ENCODE peak calls at places on chromosome 19, in ten cellular contexts. E is kidney epithelial cell, Q is Peyer's patch, W is mucosa of descending colon, R is IMR-90, A is HepG2, O is left lung, T is heart left ventricle, S is PC-9, Z is tibial nerve. G is an unnamed sample. For H3K36me3, the result is how much of the 10 kb centered on the place peaks cover.

GRCh38 chr19:40590464-40591265 is 10.5 kb upstream of the LTBP4 start:
- DNase-seq in E (no peak), Q (no peak), W (no peak), R (no peak), A (no peak), O (no peak), T (no peak), S (no peak), Z (no peak), G (no peak)

GRCh38 chr19:41123716-41124244 is 9.5 kb downstream of the CYP2F1 start:
- DNase-seq in E (no peak), Q (no peak), W (no peak), R (no peak), A (no peak), O (no peak), T (no peak), S (no peak), Z (no peak), G (no peak)

GRCh38 chr19:19642506-19643157 is 825 bp downstream of the GMIP start:
- DNase-seq in E (no peak), Q (no peak), W (no peak), R (no peak), A (no peak), O (no peak), T (no peak), S (no peak), Z (no peak), G (no peak)

GRCh38 chr19:39676004-39676403 is 20.3 kb downstream of the LGALS16 start:
- DNase-seq in E (no peak), Q (no peak), W (no peak), R (no peak), A (no peak), O (no peak), T (no peak), S (no peak), Z (no peak), G (peak)

GRCh38 chr19:1651548-1652394 is 644 bp downstream of the TCF3 start:
- DNase-seq in E (no peak), Q (peak), W (peak), R (peak), A (no peak), O (peak), T (peak), S (no peak), Z (no peak), G (no peak)

GRCh38 chr19:46297700-46298476 is 1.0 kb downstream of the HIF3A start:
- DNase-seq in E (no peak), Q (peak), W (peak), R (no peak), A (no peak), O (peak), T (peak), S (no peak), Z (peak), G (no peak)

GRCh38 chr19:5707576-5708575 is 12.1 kb downstream of the LONP1 start:
- DNase-seq in E (no peak), Q (no peak), W (no peak), R (no peak), A (no peak), O (peak), T (no peak), S (no peak), Z (no peak), G (no peak)

GRCh38 chr19:30669329-30670010 is 297.3 kb downstream of the ZNF536 start:
- DNase-seq in E (no peak), Q (peak), W (peak), R (peak), A (peak), O (peak), T (peak), S (peak), Z (peak), G (no peak)

GRCh38 chr19:35400773-35401100 is 29.9 kb downstream of the GPR42 start:
- DNase-seq in E (no peak), Q (no peak), W (no peak), R (no peak), A (no peak), O (no peak), T (no peak), S (no peak), Z (no peak), G (no peak)

GRCh38 chr19:43780706-43781525 is at the start of gene KCNN4:
- DNase-seq in E (no peak), Q (peak), W (peak), R (peak), A (no peak), O (peak), T (no peak), S (peak), Z (no peak), G (peak)

GRCh38 chr19:5682293-5682592 is 1.4 kb downstream of the HSD11B1L start:
- DNase-seq in E (no peak), Q (no peak), W (no peak), R (no peak), A (no peak), O (no peak), T (no peak), S (no peak), Z (no peak), G (no peak)

GRCh38 chr19:28505134-28505533 is 707.8 kb downstream of the UQCRFS1 start:
- DNase-seq in E (no peak), Q (no peak), W (no peak), R (no peak), A (no peak), O (no peak), T (no peak), S (no peak), Z (no peak), G (no peak)

GRCh38 chr19:1067341-1068103 is 555 bp downstream of the ARHGAP45 start:
- DNase-seq in E (no peak), Q (no peak), W (peak), R (no peak), A (no peak), O (no peak), T (no peak), S (no peak), Z (no peak), G (no peak)

GRCh38 chr19:35211545-35212230 is 16.9 kb downstream of the FAM187B start:
- DNase-seq in E (no peak), Q (no peak), W (peak), R (no peak), A (peak), O (no peak), T (peak), S (no peak), Z (peak), G (no peak)

GRCh38 chr19:45765365-45766292 is 3.4 kb downstream of the SIX5 start:
- DNase-seq in E (no peak), Q (no peak), W (no peak), R (no peak), A (no peak), O (peak), T (peak), S (no peak), Z (no peak), G (no peak)

GRCh38 chr19:42090687-42091086 is 14.7 kb downstream of the ZNF574 start:
- DNase-seq in E (no peak), Q (no peak), W (no peak), R (no peak), A (no peak), O (no peak), T (no peak), S (no peak), Z (no peak), G (no peak)

GRCh38 chr19:5990289-5990797 is 12.4 kb upstream of the RANBP3 start:
- DNase-seq in E (no peak), Q (no peak), W (no peak), R (no peak), A (no peak), O (no peak), T (no peak), S (no peak), Z (no peak), G (no peak)

GRCh38 chr19:38388310-38389100 is at the start of gene SPRED3:
- DNase-seq in E (no peak), Q (peak), W (no peak), R (peak), A (no peak), O (peak), T (no peak), S (no peak), Z (no peak), G (no peak)

GRCh38 chr19:30450101-30450500 is 77.9 kb downstream of the ZNF536 start:
- DNase-seq in E (peak), Q (no peak), W (peak), R (no peak), A (no peak), O (no peak), T (peak), S (no peak), Z (no peak), G (no peak)

GRCh38 chr19:739998-740715 is 10.8 kb upstream of the MISP start:
- DNase-seq in E (no peak), Q (peak), W (no peak), R (no peak), A (peak), O (no peak), T (no peak), S (no peak), Z (no peak), G (no peak)

GRCh38 chr19:30090963-30091362 is 148.9 kb downstream of the URI1 start:
- DNase-seq in E (no peak), Q (peak), W (no peak), R (no peak), A (no peak), O (no peak), T (no peak), S (no peak), Z (no peak), G (no peak)

GRCh38 chr19:32339988-32340874 is 5.2 kb upstream of the ZNF507 start:
- DNase-seq in E (no peak), Q (peak), W (peak), R (peak), A (peak), O (peak), T (peak), S (peak), Z (peak), G (no peak)

GRCh38 chr19:34733266-34733825 is 697 bp upstream of the ZNF181 start:
- DNase-seq in E (no peak), Q (no peak), W (no peak), R (no peak), A (peak), O (no peak), T (peak), S (no peak), Z (peak), G (no peak)

GRCh38 chr19:49983645-49984229 is 22.8 kb upstream of the SIGLEC11 start:
- DNase-seq in E (no peak), Q (peak), W (peak), R (peak), A (peak), O (no peak), T (peak), S (peak), Z (peak), G (no peak)

GRCh38 chr19:6803036-6803404 is 30.5 kb downstream of the VAV1 start:
- DNase-seq in E (no peak), Q (no peak), W (no peak), R (no peak), A (no peak), O (no peak), T (no peak), S (no peak), Z (no peak), G (no peak)

GRCh38 chr19:34481861-34482379 is 362 bp downstream of the WTIP start:
- DNase-seq in E (no peak), Q (no peak), W (no peak), R (no peak), A (no peak), O (peak), T (peak), S (no peak), Z (no peak), G (no peak)

GRCh38 chr19:49786432-49786831 is 19.6 kb downstream of the AP2A1 start:
- DNase-seq in E (peak), Q (no peak), W (no peak), R (peak), A (no peak), O (no peak), T (no peak), S (no peak), Z (no peak), G (no peak)

GRCh38 chr19:11982526-11982925 is 17.7 kb downstream of the ZNF763 start:
- DNase-seq in E (no peak), Q (no peak), W (no peak), R (no peak), A (no peak), O (no peak), T (no peak), S (no peak), Z (no peak), G (no peak)

GRCh38 chr19:41868120-41868988 is 8.3 kb downstream of the RPS19 start:
- DNase-seq in E (no peak), Q (no peak), W (peak), R (no peak), A (no peak), O (no peak), T (no peak), S (no peak), Z (no peak), G (no peak)

GRCh38 chr19:37691881-37692504 is 27.6 kb downstream of the ZNF607 start:
- DNase-seq in E (peak), Q (peak), W (peak), R (peak), A (peak), O (peak), T (peak), S (peak), Z (peak), G (peak)

GRCh38 chr19:45125975-45126493 is 33.1 kb downstream of the PPP1R37 start:
- DNase-seq in E (no peak), Q (peak), W (peak), R (peak), A (peak), O (no peak), T (peak), S (peak), Z (no peak), G (peak)

GRCh38 chr19:28446511-28446910 is 766.4 kb downstream of the UQCRFS1 start:
- DNase-seq in E (no peak), Q (no peak), W (no peak), R (no peak), A (no peak), O (no peak), T (no peak), S (no peak), Z (no peak), G (no peak)

GRCh38 chr19:4445963-4446668 is 11.5 kb downstream of the UBXN6 start:
- DNase-seq in E (no peak), Q (no peak), W (no peak), R (no peak), A (no peak), O (no peak), T (no peak), S (no peak), Z (no peak), G (no peak)
- H3K36me3 ChIP-seq in E (under half), Q (half or more), W (under half), R (half or more), A (under half), O (half or more), T (under half), S (under half), Z (under half), G (under half)

DNA sequence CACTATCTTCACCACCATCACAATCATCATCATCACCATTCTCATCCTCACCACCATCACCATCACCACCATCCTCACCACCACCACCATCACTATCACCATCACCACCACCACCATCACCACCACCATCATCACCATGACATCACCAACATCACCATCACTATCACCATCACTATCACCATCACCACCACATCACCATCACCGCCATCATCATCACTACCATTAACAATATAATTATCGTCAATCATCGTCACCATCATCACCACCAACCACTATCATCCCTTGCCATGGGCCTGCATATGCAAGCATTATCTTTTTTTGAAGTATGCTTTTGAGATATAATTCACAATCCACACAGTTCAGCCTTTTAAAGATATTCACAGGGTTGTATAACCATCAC is 7.6 kb upstream of the PPP6R1 start:
- DNase-seq in E (no peak), Q (no peak), W (no peak), R (no peak), A (no peak), O (no peak), T (no peak), S (no peak), Z (no peak), G (no peak)
- H3K4me3 ChIP-seq in E (no peak), Q (no peak), W (no peak), R (no peak), A (no peak), O (no peak), T (no peak), S (no peak), Z (no peak), G (no peak)

GRCh38 chr19:10384580-10384979 is 4.2 kb upstream of the TYK2 start:
- DNase-seq in E (no peak), Q (no peak), W (no peak), R (no peak), A (peak), O (no peak), T (no peak), S (no peak), Z (no peak), G (no peak)
- TF ChIP-seq CTCF in E (no peak), Q (no peak), W (no peak), R (no peak), A (peak), O (no peak), T (no peak), S (no peak), Z (no peak), G (no peak)

DNA sequence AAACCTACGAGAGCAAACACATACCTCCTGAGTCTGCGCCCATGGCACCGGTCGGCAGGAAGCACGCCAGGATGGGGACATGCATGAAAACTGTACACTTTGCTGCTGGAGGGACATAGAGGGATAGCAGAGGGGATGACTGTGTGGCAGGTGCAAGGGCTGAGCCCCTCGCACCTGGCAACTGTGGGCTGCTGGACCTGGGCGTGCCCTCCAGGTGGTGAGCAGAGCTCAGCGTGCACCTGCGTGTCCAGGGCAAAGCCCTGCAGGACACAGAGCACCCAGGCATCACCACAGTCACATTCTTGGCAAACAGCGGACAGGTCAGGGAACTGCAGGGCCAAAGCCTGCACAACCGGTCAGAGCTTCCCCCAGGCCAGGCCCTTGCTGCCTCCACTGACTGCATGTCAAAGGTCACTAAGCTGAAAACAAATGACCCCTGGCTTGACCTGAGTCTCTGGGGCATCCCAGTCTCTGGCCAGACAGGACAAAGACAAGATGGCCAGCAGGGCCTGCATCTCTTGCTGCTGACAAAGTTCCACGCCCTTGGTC is 9.0 kb upstream of the ISYNA1 start:
- DNase-seq in E (no peak), Q (no peak), W (no peak), R (no peak), A (no peak), O (no peak), T (no peak), S (peak), Z (no peak), G (no peak)
- H3K36me3 ChIP-seq in E (under half), Q (half or more), W (under half), R (half or more), A (half or more), O (half or more), T (under half), S (under half), Z (under half), G (half or more)

DNA sequence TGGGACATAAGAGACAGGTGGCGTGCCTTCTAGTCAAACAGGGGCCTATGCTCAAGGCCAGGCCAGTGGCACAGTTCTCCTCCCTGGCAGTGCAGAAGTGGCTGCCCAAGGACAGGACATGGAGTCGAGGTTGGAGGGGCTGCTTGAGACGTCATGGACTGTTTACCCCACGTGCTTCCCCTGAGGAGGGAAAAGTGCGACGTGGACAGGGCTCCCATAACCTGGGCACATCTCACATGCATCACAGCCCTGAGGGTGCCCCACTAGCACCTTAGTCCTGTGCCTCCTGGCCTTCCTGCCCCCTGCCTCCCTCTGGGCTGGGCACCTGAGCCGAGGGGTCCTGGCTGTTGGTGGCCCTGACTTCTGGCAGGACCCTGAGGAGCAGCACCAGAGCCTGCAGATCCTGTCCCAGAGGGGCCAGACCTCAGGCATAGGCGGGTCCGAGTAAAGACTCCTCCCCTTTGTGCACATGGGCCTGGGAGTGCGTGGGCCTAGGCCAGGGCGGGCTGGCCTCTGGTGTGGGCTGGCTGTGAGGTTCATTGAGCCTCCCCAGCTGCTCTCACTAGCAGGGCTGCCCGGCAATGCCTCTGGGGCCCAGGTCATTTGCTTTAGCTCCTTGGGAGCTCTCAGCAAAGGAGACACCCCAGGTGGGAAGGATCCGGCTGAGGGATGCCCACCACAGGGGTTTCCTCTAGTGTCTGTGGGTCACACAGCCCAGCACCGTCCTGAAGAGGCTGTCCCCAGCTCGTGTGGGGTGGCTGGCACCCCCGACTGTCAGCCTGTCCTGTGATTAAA is 65.7 kb downstream of the CEBPG start:
- DNase-seq in E (no peak), Q (peak), W (peak), R (no peak), A (no peak), O (peak), T (no peak), S (no peak), Z (no peak), G (no peak)
- H3K4me3 ChIP-seq in E (no peak), Q (no peak), W (no peak), R (no peak), A (no peak), O (no peak), T (no peak), S (no peak), Z (no peak), G (no peak)

GRCh38 chr19:47510516-47511127 is 4.2 kb downstream of the NAPA start:
- DNase-seq in E (no peak), Q (no peak), W (no peak), R (no peak), A (no peak), O (peak), T (no peak), S (no peak), Z (no peak), G (no peak)
- TF ChIP-seq CTCF in E (no peak), Q (no peak), W (no peak), R (no peak), A (no peak), O (no peak), T (peak), S (no peak), Z (no peak), G (no peak)

GRCh38 chr19:13840751-13841338 is 36.1 kb upstream of the NANOS3 start:
- DNase-seq in E (no peak), Q (no peak), W (no peak), R (no peak), A (no peak), O (no peak), T (no peak), S (no peak), Z (no peak), G (no peak)
- H3K36me3 ChIP-seq in E (under half), Q (under half), W (under half), R (under half), A (under half), O (under half), T (under half), S (under half), Z (under half), G (under half)